ENCODE peak calls at places on chromosomes 16 and 17, in six cellular contexts. One of them, this sample, is unnamed.

GRCh38 chr17:42010898-42011516 is 6.2 kb downstream of the DNAJC7 start:
- DNase-seq in nephron progenitor cell: no peak
- DNase-seq in A549: peak; percentile 62
- DNase-seq in heart left ventricle: no peak
- DNase-seq in AG09309: no peak
- DNase-seq in AG04450: no peak
- DNase-seq in this sample: no peak

GRCh38 chr17:20179031-20179430 is 169.9 kb downstream of the SPECC1 start:
- DNase-seq in nephron progenitor cell: no peak
- DNase-seq in A549: no peak
- DNase-seq in heart left ventricle: no peak
- DNase-seq in AG09309: no peak
- DNase-seq in AG04450: no peak
- DNase-seq in this sample: no peak

GRCh38 chr17:68290955-68291835 is at the start of the genes ARSG and SLC16A6:
- DNase-seq in nephron progenitor cell: peak; percentile 76
- DNase-seq in A549: peak; percentile 65
- DNase-seq in heart left ventricle: peak; percentile 53
- DNase-seq in AG09309: no peak
- DNase-seq in AG04450: no peak
- DNase-seq in this sample: no peak

GRCh38 chr17:34161600-34161999 is 93.5 kb upstream of the CCL2 start:
- DNase-seq in nephron progenitor cell: no peak
- DNase-seq in A549: no peak
- DNase-seq in heart left ventricle: no peak
- DNase-seq in AG09309: no peak
- DNase-seq in AG04450: no peak
- DNase-seq in this sample: no peak

GRCh38 chr17:20122236-20122879 is 113.2 kb downstream of the SPECC1 start:
- DNase-seq in nephron progenitor cell: no peak
- DNase-seq in A549: no peak
- DNase-seq in heart left ventricle: no peak
- DNase-seq in AG09309: no peak
- DNase-seq in AG04450: no peak
- DNase-seq in this sample: no peak

GRCh38 chr17:16287563-16288027 is 65.7 kb downstream of the CENPV start:
- DNase-seq in nephron progenitor cell: no peak
- DNase-seq in A549: peak; percentile 60
- DNase-seq in heart left ventricle: peak; percentile 8
- DNase-seq in AG09309: peak; percentile 52
- DNase-seq in AG04450: peak; percentile 64
- DNase-seq in this sample: no peak

GRCh38 chr16:3872216-3872895 is 8.2 kb downstream of the CREBBP start:
- DNase-seq in nephron progenitor cell: no peak
- DNase-seq in A549: no peak
- DNase-seq in heart left ventricle: no peak
- DNase-seq in AG09309: no peak
- DNase-seq in AG04450: no peak
- DNase-seq in this sample: no peak

GRCh38 chr16:27436921-27437650 is 35.1 kb downstream of the IL21R start:
- DNase-seq in nephron progenitor cell: no peak
- DNase-seq in A549: no peak
- DNase-seq in heart left ventricle: no peak
- DNase-seq in AG09309: no peak
- DNase-seq in AG04450: no peak
- DNase-seq in this sample: no peak

This sample was measured in HFF-Myc.